ENCODE peak calls at places on chromosome 19, in five cellular contexts. M is HEK293T, G is HepG2, W is GM12878, B is H1. F is an unnamed sample.

GRCh38 chr19:17794731-17795494 is at the start of gene B3GNT3:
- DNase-seq in M (peak; percentile 65), G (peak; percentile 46), W (no peak), B (no peak), F (no peak)

GRCh38 chr19:15296353-15296752 is 36.0 kb downstream of the BRD4 start:
- DNase-seq in M (no peak), G (no peak), W (no peak), B (no peak), F (no peak)

GRCh38 chr19:18420931-18421330 is 1.7 kb downstream of the SSBP4 start:
- DNase-seq in M (no peak), G (no peak), W (no peak), B (no peak), F (no peak)

GRCh38 chr19:46637224-46637623 is 1.2 kb upstream of the GNG8 start:
- DNase-seq in M (no peak), G (no peak), W (no peak), B (no peak), F (no peak)

GRCh38 chr19:36151144-36152051 is 849 bp downstream of the COX7A1 start:
- DNase-seq in M (no peak), G (no peak), W (no peak), B (no peak), F (no peak)

GRCh38 chr19:17107546-17108452 is 32.2 kb downstream of the MYO9B start:
- DNase-seq in M (peak; percentile 21), G (peak; percentile 16), W (no peak), B (no peak), F (no peak)

GRCh38 chr19:29105629-29106352 is 107.2 kb downstream of the UQCRFS1 start:
- DNase-seq in M (no peak), G (no peak), W (no peak), B (no peak), F (no peak)

GRCh38 chr19:6947745-6948144 is 60.4 kb downstream of the ADGRE1 start:
- DNase-seq in M (peak; percentile 16), G (peak; percentile 3), W (peak; percentile 79), B (no peak), F (no peak)

GRCh38 chr19:18435185-18435841 is 2.6 kb downstream of the ISYNA1 start:
- DNase-seq in M (no peak), G (no peak), W (no peak), B (no peak), F (no peak)

GRCh38 chr19:46000497-46001246 is 5.4 kb downstream of the CCDC61 start:
- DNase-seq in M (peak; percentile 82), G (no peak), W (no peak), B (no peak), F (no peak)

GRCh38 chr19:17092696-17093095 is 17.1 kb downstream of the MYO9B start:
- DNase-seq in M (no peak), G (no peak), W (no peak), B (no peak), F (no peak)

GRCh38 chr19:38452430-38453366 is 19.2 kb downstream of the RYR1 start:
- DNase-seq in M (peak; percentile 96), G (no peak), W (no peak), B (peak; percentile 96), F (no peak)

GRCh38 chr19:16677060-16677459 is 16.1 kb downstream of the TMEM38A start:
- DNase-seq in M (no peak), G (no peak), W (no peak), B (no peak), F (no peak)

GRCh38 chr19:277581-278165 is 13.5 kb downstream of the PLPP2 start:
- DNase-seq in M (no peak), G (no peak), W (no peak), B (no peak), F (no peak)

GRCh38 chr19:10872551-10873107 is 1.3 kb downstream of the CARM1 start:
- DNase-seq in M (no peak), G (no peak), W (no peak), B (no peak), F (no peak)

GRCh38 chr19:14470031-14470876 is 4.9 kb downstream of the PTGER1 start:
- DNase-seq in M (peak; percentile 7), G (no peak), W (no peak), B (no peak), F (no peak)

GRCh38 chr19:54188224-54188871 is 1.0 kb downstream of the MBOAT7 start:
- DNase-seq in M (no peak), G (no peak), W (no peak), B (no peak), F (no peak)
- TF ChIP-seq SUZ12 in M (no peak), G (no peak), W (no peak), B (no peak), F (no peak)

GRCh38 chr19:12597594-12597993 is 13.0 kb downstream of the ZNF490 start:
- DNase-seq in M (no peak), G (no peak), W (no peak), B (no peak), F (no peak)
- TF ChIP-seq SUZ12 in M (no peak), G (no peak), W (no peak), B (no peak), F (no peak)

DNA sequence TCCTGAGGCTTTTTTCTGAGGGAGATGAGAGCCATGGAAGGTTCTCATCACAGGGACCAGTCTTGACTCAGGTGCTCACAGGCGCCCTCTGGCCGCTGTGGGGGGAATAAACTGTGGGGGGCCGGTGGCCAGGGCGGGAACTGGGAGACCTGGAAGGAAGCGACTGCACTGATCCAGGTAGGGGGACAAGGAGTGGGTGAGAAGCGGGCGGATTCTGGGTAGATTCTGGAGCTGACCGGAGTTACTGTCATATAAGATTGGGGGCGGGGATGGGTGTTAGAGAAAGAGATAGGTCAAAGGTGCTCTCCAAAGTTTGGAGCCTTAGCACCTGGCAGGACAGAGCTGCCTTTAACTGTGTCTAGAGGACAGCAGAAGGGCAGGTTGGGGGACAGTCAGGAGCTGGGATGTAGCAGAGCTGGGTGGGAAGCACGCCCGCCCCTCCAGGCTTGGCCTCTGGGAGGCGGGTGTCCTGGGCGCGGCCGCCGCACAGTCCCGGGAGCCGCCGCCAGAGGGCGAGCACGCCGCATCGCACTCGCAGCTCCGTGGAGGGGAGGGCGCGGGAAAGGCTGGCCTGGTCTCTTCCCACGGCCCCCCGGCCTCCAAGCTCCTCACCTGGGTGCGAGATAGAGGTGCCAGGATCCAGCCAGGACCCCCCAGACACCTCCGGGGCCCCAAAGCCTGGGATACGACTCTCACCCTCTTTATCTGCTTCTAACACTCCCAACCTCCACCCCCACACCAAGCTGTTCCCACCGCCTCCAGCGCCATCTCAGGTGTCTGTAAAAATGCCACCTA is 4.2 kb upstream of the DAND5 start:
- DNase-seq in M (peak; percentile 87), G (peak; percentile 72), W (peak; percentile 39), B (peak; percentile 59), F (peak; percentile 63)
- TF ChIP-seq SUZ12 in M (no peak), G (no peak), W (no peak), B (no peak), F (no peak)

DNA sequence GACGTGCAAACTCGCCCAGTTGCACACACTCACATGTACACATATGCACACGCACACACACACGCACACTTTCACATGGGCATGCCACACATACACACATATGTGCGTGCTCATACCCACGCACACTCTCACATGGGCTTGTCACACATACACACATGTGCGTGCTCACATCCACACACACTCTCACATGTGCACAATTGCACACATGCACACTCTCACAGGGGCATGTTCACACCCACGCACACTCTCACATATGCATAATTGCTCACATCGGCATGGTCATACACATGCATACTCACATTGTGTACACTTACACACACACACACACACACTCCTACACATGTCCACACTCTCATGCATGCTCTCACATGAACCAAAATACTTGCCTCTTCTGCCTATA is 32.8 kb upstream of the PEPD start:
- DNase-seq in M (no peak), G (no peak), W (no peak), B (no peak), F (no peak)
- TF ChIP-seq SUZ12 in M (no peak), G (no peak), W (no peak), B (no peak), F (no peak)

F was measured in NT2/D1.